ENCODE peak calls at places on chromosomes 3 and 15, in four cellular contexts. Y, L, C and E are unnamed samples.

GRCh38 chr3:127803619-127804018 is 18.7 kb downstream of the MGLL start:
- DNase-seq in Y (no peak), L (peak), C (no peak), E (no peak)

GRCh38 chr15:51575775-51576174 is 46.8 kb downstream of the DMXL2 start:
- DNase-seq in Y (no peak), L (no peak), C (no peak), E (no peak)

GRCh38 chr3:50154476-50154839 is 666 bp upstream of the SEMA3F start:
- DNase-seq in Y (no peak), L (no peak), C (no peak), E (no peak)

GRCh38 chr15:60761505-60761845 is 282.5 kb upstream of the ICE2 start:
- DNase-seq in Y (no peak), L (no peak), C (no peak), E (no peak)

GRCh38 chr15:41523097-41523496 is 9.5 kb upstream of the LTK start:
- DNase-seq in Y (no peak), L (no peak), C (no peak), E (no peak)

GRCh38 chr3:36893137-36893557 is 51.7 kb downstream of the TRANK1 start:
- DNase-seq in Y (no peak), L (peak), C (no peak), E (peak)

GRCh38 chr3:69787436-69788168 is 48.3 kb downstream of the MITF start:
- DNase-seq in Y (no peak), L (peak), C (no peak), E (no peak)

GRCh38 chr15:78938608-78939488 is 6.0 kb downstream of the CTSH start:
- DNase-seq in Y (no peak), L (no peak), C (no peak), E (no peak)

GRCh38 chr3:13112521-13113345 is 39.5 kb upstream of the IQSEC1 start:
- DNase-seq in Y (no peak), L (no peak), C (no peak), E (no peak)

GRCh38 chr3:133896002-133896761 is 500 bp upstream of the RAB6B start:
- DNase-seq in Y (no peak), L (peak), C (no peak), E (no peak)